ENCODE peak calls at places on chromosome 2, in seven cellular contexts. One of them, this sample, is unnamed.

GRCh38 chr2:234293973-234294372 is 202.9 kb downstream of the ARL4C start:
- DNase-seq in HT1080: peak
- DNase-seq in small intestine: no peak
- DNase-seq in sciatic nerve: no peak
- DNase-seq in GM23338: peak
- DNase-seq in NCI-H510A: no peak
- DNase-seq in neural crest cell: no peak
- DNase-seq in this sample: no peak

GRCh38 chr2:192195548-192196418 is 1.1 kb upstream of the TMEFF2 start:
- DNase-seq in HT1080: peak
- DNase-seq in small intestine: peak
- DNase-seq in sciatic nerve: peak
- DNase-seq in GM23338: peak
- DNase-seq in NCI-H510A: no peak
- DNase-seq in neural crest cell: peak
- DNase-seq in this sample: no peak

GRCh38 chr2:239498981-239499633 is 98.3 kb upstream of the HDAC4 start:
- DNase-seq in HT1080: no peak
- DNase-seq in small intestine: no peak
- DNase-seq in sciatic nerve: peak
- DNase-seq in GM23338: no peak
- DNase-seq in NCI-H510A: no peak
- DNase-seq in neural crest cell: no peak
- DNase-seq in this sample: no peak

GRCh38 chr2:195404650-195405049 is 252.4 kb upstream of the SLC39A10 start:
- DNase-seq in HT1080: no peak
- DNase-seq in small intestine: no peak
- DNase-seq in sciatic nerve: no peak
- DNase-seq in GM23338: peak
- DNase-seq in NCI-H510A: no peak
- DNase-seq in neural crest cell: no peak
- DNase-seq in this sample: no peak

GRCh38 chr2:8403871-8404270 is 278.0 kb upstream of the ID2 start:
- DNase-seq in HT1080: no peak
- DNase-seq in small intestine: peak
- DNase-seq in sciatic nerve: no peak
- DNase-seq in GM23338: no peak
- DNase-seq in NCI-H510A: no peak
- DNase-seq in neural crest cell: no peak
- DNase-seq in this sample: no peak

GRCh38 chr2:27932396-27932795 is 41.9 kb downstream of the BABAM2 start:
- DNase-seq in HT1080: peak
- DNase-seq in small intestine: no peak
- DNase-seq in sciatic nerve: no peak
- DNase-seq in GM23338: no peak
- DNase-seq in NCI-H510A: no peak
- DNase-seq in neural crest cell: no peak
- DNase-seq in this sample: no peak

GRCh38 chr2:23684540-23685176 is 242.3 kb downstream of the ATAD2B start:
- DNase-seq in HT1080: no peak
- DNase-seq in small intestine: no peak
- DNase-seq in sciatic nerve: no peak
- DNase-seq in GM23338: no peak
- DNase-seq in NCI-H510A: no peak
- DNase-seq in neural crest cell: no peak
- DNase-seq in this sample: no peak

GRCh38 chr2:223465793-223466192 is 136.4 kb downstream of the SCG2 start:
- DNase-seq in HT1080: peak
- DNase-seq in small intestine: no peak
- DNase-seq in sciatic nerve: peak
- DNase-seq in GM23338: no peak
- DNase-seq in NCI-H510A: no peak
- DNase-seq in neural crest cell: no peak
- DNase-seq in this sample: no peak

GRCh38 chr2:1632006-1632348 is 112.3 kb downstream of the PXDN start:
- DNase-seq in HT1080: no peak
- DNase-seq in small intestine: peak
- DNase-seq in sciatic nerve: no peak
- DNase-seq in GM23338: no peak
- DNase-seq in NCI-H510A: no peak
- DNase-seq in neural crest cell: no peak
- DNase-seq in this sample: no peak

GRCh38 chr2:235976516-235976915 is 191.7 kb downstream of the GBX2 start:
- DNase-seq in HT1080: no peak
- DNase-seq in small intestine: no peak
- DNase-seq in sciatic nerve: peak
- DNase-seq in GM23338: no peak
- DNase-seq in NCI-H510A: no peak
- DNase-seq in neural crest cell: no peak
- DNase-seq in this sample: no peak

GRCh38 chr2:184520441-184520840 is 77.9 kb upstream of the ZNF804A start:
- DNase-seq in HT1080: no peak
- DNase-seq in small intestine: no peak
- DNase-seq in sciatic nerve: no peak
- DNase-seq in GM23338: no peak
- DNase-seq in NCI-H510A: no peak
- DNase-seq in neural crest cell: no peak
- DNase-seq in this sample: no peak

GRCh38 chr2:137237055-137237454 is 471.7 kb downstream of the THSD7B start:
- DNase-seq in HT1080: peak
- DNase-seq in small intestine: no peak
- DNase-seq in sciatic nerve: no peak
- DNase-seq in GM23338: no peak
- DNase-seq in NCI-H510A: no peak
- DNase-seq in neural crest cell: no peak
- DNase-seq in this sample: no peak

GRCh38 chr2:160906878-160907277 is 253.3 kb upstream of the TANK start:
- DNase-seq in HT1080: no peak
- DNase-seq in small intestine: no peak
- DNase-seq in sciatic nerve: no peak
- DNase-seq in GM23338: peak
- DNase-seq in NCI-H510A: no peak
- DNase-seq in neural crest cell: no peak
- DNase-seq in this sample: no peak

GRCh38 chr2:68700560-68700959 is 34.1 kb upstream of the ARHGAP25 start:
- DNase-seq in HT1080: no peak
- DNase-seq in small intestine: no peak
- DNase-seq in sciatic nerve: no peak
- DNase-seq in GM23338: no peak
- DNase-seq in NCI-H510A: no peak
- DNase-seq in neural crest cell: no peak
- DNase-seq in this sample: no peak

GRCh38 chr2:145325485-145325884 is 805.6 kb upstream of the ZEB2 start:
- DNase-seq in HT1080: peak
- DNase-seq in small intestine: no peak
- DNase-seq in sciatic nerve: no peak
- DNase-seq in GM23338: no peak
- DNase-seq in NCI-H510A: no peak
- DNase-seq in neural crest cell: no peak
- DNase-seq in this sample: no peak

GRCh38 chr2:220157312-220157711 is 529.9 kb downstream of the SLC4A3 start:
- DNase-seq in HT1080: no peak
- DNase-seq in small intestine: no peak
- DNase-seq in sciatic nerve: no peak
- DNase-seq in GM23338: peak
- DNase-seq in NCI-H510A: no peak
- DNase-seq in neural crest cell: no peak
- DNase-seq in this sample: no peak

GRCh38 chr2:88638743-88639142 is 11.5 kb upstream of the EIF2AK3 start:
- DNase-seq in HT1080: peak
- DNase-seq in small intestine: peak
- DNase-seq in sciatic nerve: no peak
- DNase-seq in GM23338: no peak
- DNase-seq in NCI-H510A: no peak
- DNase-seq in neural crest cell: no peak
- DNase-seq in this sample: no peak

GRCh38 chr2:200778038-200778437 is 33.7 kb upstream of the BZW1 start:
- DNase-seq in HT1080: no peak
- DNase-seq in small intestine: no peak
- DNase-seq in sciatic nerve: no peak
- DNase-seq in GM23338: no peak
- DNase-seq in NCI-H510A: no peak
- DNase-seq in neural crest cell: no peak
- DNase-seq in this sample: no peak

GRCh38 chr2:60867848-60868247 is 13.5 kb upstream of the REL start:
- DNase-seq in HT1080: no peak
- DNase-seq in small intestine: no peak
- DNase-seq in sciatic nerve: no peak
- DNase-seq in GM23338: no peak
- DNase-seq in NCI-H510A: no peak
- DNase-seq in neural crest cell: no peak
- DNase-seq in this sample: no peak

GRCh38 chr2:33229646-33230045 is 246.8 kb upstream of the RASGRP3 start:
- DNase-seq in HT1080: no peak
- DNase-seq in small intestine: no peak
- DNase-seq in sciatic nerve: no peak
- DNase-seq in GM23338: no peak
- DNase-seq in NCI-H510A: no peak
- DNase-seq in neural crest cell: no peak
- DNase-seq in this sample: no peak

GRCh38 chr2:113979172-113980128 is 89.6 kb downstream of the ACTR3 start:
- DNase-seq in HT1080: no peak
- DNase-seq in small intestine: no peak
- DNase-seq in sciatic nerve: no peak
- DNase-seq in GM23338: peak
- DNase-seq in NCI-H510A: no peak
- DNase-seq in neural crest cell: no peak
- DNase-seq in this sample: no peak

GRCh38 chr2:211692689-211693088 is 845.9 kb downstream of the ERBB4 start:
- DNase-seq in HT1080: no peak
- DNase-seq in small intestine: no peak
- DNase-seq in sciatic nerve: no peak
- DNase-seq in GM23338: no peak
- DNase-seq in NCI-H510A: no peak
- DNase-seq in neural crest cell: no peak
- DNase-seq in this sample: no peak

GRCh38 chr2:212929971-212930370 is 221.4 kb downstream of the IKZF2 start:
- DNase-seq in HT1080: no peak
- DNase-seq in small intestine: no peak
- DNase-seq in sciatic nerve: no peak
- DNase-seq in GM23338: no peak
- DNase-seq in NCI-H510A: no peak
- DNase-seq in neural crest cell: no peak
- DNase-seq in this sample: no peak

GRCh38 chr2:221429741-221430491 is 142.2 kb downstream of the EPHA4 start:
- DNase-seq in HT1080: peak
- DNase-seq in small intestine: no peak
- DNase-seq in sciatic nerve: no peak
- DNase-seq in GM23338: no peak
- DNase-seq in NCI-H510A: no peak
- DNase-seq in neural crest cell: no peak
- DNase-seq in this sample: no peak

GRCh38 chr2:232142049-232142448 is 180.5 kb downstream of the DIS3L2 start:
- DNase-seq in HT1080: peak
- DNase-seq in small intestine: peak
- DNase-seq in sciatic nerve: no peak
- DNase-seq in GM23338: peak
- DNase-seq in NCI-H510A: no peak
- DNase-seq in neural crest cell: peak
- DNase-seq in this sample: no peak

GRCh38 chr2:168530980-168531379 is 74.9 kb downstream of the CERS6 start:
- DNase-seq in HT1080: no peak
- DNase-seq in small intestine: no peak
- DNase-seq in sciatic nerve: no peak
- DNase-seq in GM23338: no peak
- DNase-seq in NCI-H510A: no peak
- DNase-seq in neural crest cell: no peak
- DNase-seq in this sample: no peak

GRCh38 chr2:223815884-223816570 is 21.4 kb downstream of the AP1S3 start:
- DNase-seq in HT1080: no peak
- DNase-seq in small intestine: no peak
- DNase-seq in sciatic nerve: no peak
- DNase-seq in GM23338: no peak
- DNase-seq in NCI-H510A: no peak
- DNase-seq in neural crest cell: no peak
- DNase-seq in this sample: no peak

GRCh38 chr2:181891966-181892794 is 650 bp downstream of the ITPRID2 start:
- DNase-seq in HT1080: peak
- DNase-seq in small intestine: peak
- DNase-seq in sciatic nerve: peak
- DNase-seq in GM23338: peak
- DNase-seq in NCI-H510A: peak
- DNase-seq in neural crest cell: peak
- DNase-seq in this sample: peak

GRCh38 chr2:67581751-67582150 is 184.6 kb downstream of the ETAA1 start:
- DNase-seq in HT1080: no peak
- DNase-seq in small intestine: no peak
- DNase-seq in sciatic nerve: no peak
- DNase-seq in GM23338: peak
- DNase-seq in NCI-H510A: no peak
- DNase-seq in neural crest cell: no peak
- DNase-seq in this sample: no peak

GRCh38 chr2:46836295-46837111 is 79.1 kb downstream of the MCFD2 start:
- DNase-seq in HT1080: peak
- DNase-seq in small intestine: no peak
- DNase-seq in sciatic nerve: peak
- DNase-seq in GM23338: no peak
- DNase-seq in NCI-H510A: no peak
- DNase-seq in neural crest cell: no peak
- DNase-seq in this sample: no peak

GRCh38 chr2:239881561-239882320 is 143.4 kb downstream of the NDUFA10 start:
- DNase-seq in HT1080: no peak
- DNase-seq in small intestine: no peak
- DNase-seq in sciatic nerve: peak
- DNase-seq in GM23338: no peak
- DNase-seq in NCI-H510A: no peak
- DNase-seq in neural crest cell: no peak
- DNase-seq in this sample: no peak

GRCh38 chr2:39837856-39838453 is 58.9 kb upstream of the THUMPD2 start:
- DNase-seq in HT1080: peak
- DNase-seq in small intestine: peak
- DNase-seq in sciatic nerve: no peak
- DNase-seq in GM23338: peak
- DNase-seq in NCI-H510A: peak
- DNase-seq in neural crest cell: no peak
- DNase-seq in this sample: no peak

GRCh38 chr2:157182834-157183396 is 74.6 kb upstream of the GALNT5 start:
- DNase-seq in HT1080: peak
- DNase-seq in small intestine: no peak
- DNase-seq in sciatic nerve: no peak
- DNase-seq in GM23338: no peak
- DNase-seq in NCI-H510A: no peak
- DNase-seq in neural crest cell: no peak
- DNase-seq in this sample: no peak

GRCh38 chr2:239394346-239394945 is 6.4 kb downstream of the HDAC4 start:
- DNase-seq in HT1080: no peak
- DNase-seq in small intestine: no peak
- DNase-seq in sciatic nerve: peak
- DNase-seq in GM23338: no peak
- DNase-seq in NCI-H510A: peak
- DNase-seq in neural crest cell: no peak
- DNase-seq in this sample: peak

GRCh38 chr2:117921520-117921919 is 92.3 kb downstream of the CCDC93 start:
- DNase-seq in HT1080: no peak
- DNase-seq in small intestine: no peak
- DNase-seq in sciatic nerve: no peak
- DNase-seq in GM23338: no peak
- DNase-seq in NCI-H510A: no peak
- DNase-seq in neural crest cell: no peak
- DNase-seq in this sample: no peak